ENCODE peak calls at places on chromosomes 2 and 18, in eight cellular contexts. Q, V, X, Y, P, G, M and R are unnamed samples.

GRCh38 chr2:213834746-213835145 is 550.5 kb downstream of the SPAG16 start:
- DNase-seq in Q (no peak), V (no peak), X (peak; percentile 19), Y (no peak), P (no peak), G (no peak), M (no peak), R (no peak)

GRCh38 chr18:49651033-49651432 is 89.2 kb downstream of the LIPG start:
- DNase-seq in Q (no peak), V (no peak), X (no peak), Y (no peak), P (no peak), G (no peak), M (no peak), R (no peak)

GRCh38 chr2:42360493-42360889 is 526 bp downstream of the COX7A2L start:
- DNase-seq in Q (no peak), V (no peak), X (no peak), Y (no peak), P (no peak), G (no peak), M (no peak), R (no peak)

GRCh38 chr2:160753960-160754359 is 260.4 kb upstream of the RBMS1 start:
- DNase-seq in Q (no peak), V (no peak), X (no peak), Y (no peak), P (no peak), G (no peak), M (no peak), R (no peak)

GRCh38 chr2:46273919-46274318 is 23.3 kb upstream of the EPAS1 start:
- DNase-seq in Q (no peak), V (peak; percentile 44), X (no peak), Y (no peak), P (no peak), G (no peak), M (no peak), R (no peak)

GRCh38 chr2:67486041-67486796 is 89.1 kb downstream of the ETAA1 start:
- DNase-seq in Q (no peak), V (peak; percentile 22), X (peak; percentile 32), Y (no peak), P (no peak), G (peak; percentile 52), M (no peak), R (no peak)

GRCh38 chr2:201448701-201449100 is 2.6 kb downstream of the TRAK2 start:
- DNase-seq in Q (no peak), V (no peak), X (no peak), Y (no peak), P (no peak), G (no peak), M (no peak), R (peak; percentile 69)

GRCh38 chr2:178476477-178476876 is 1.9 kb downstream of the FKBP7 start:
- DNase-seq in Q (no peak), V (no peak), X (no peak), Y (no peak), P (no peak), G (no peak), M (no peak), R (no peak)

GRCh38 chr18:63131106-63131943 is 188.2 kb downstream of the BCL2 start:
- DNase-seq in Q (no peak), V (peak; percentile 68), X (peak; percentile 59), Y (no peak), P (no peak), G (no peak), M (no peak), R (peak; percentile 73)

GRCh38 chr2:196167666-196168065 is 3.7 kb downstream of the STK17B start:
- DNase-seq in Q (no peak), V (no peak), X (no peak), Y (no peak), P (no peak), G (no peak), M (no peak), R (no peak)

GRCh38 chr2:54106631-54107454 is 8.6 kb upstream of the ACYP2 start:
- DNase-seq in Q (no peak), V (peak; percentile 73), X (peak; percentile 66), Y (no peak), P (no peak), G (no peak), M (no peak), R (peak; percentile 54)

GRCh38 chr18:42338683-42339082 is 383.6 kb downstream of the PIK3C3 start:
- DNase-seq in Q (no peak), V (peak; percentile 29), X (no peak), Y (no peak), P (no peak), G (no peak), M (no peak), R (no peak)

GRCh38 chr18:42336139-42336538 is 381.1 kb downstream of the PIK3C3 start:
- DNase-seq in Q (no peak), V (no peak), X (no peak), Y (no peak), P (no peak), G (no peak), M (no peak), R (no peak)

GRCh38 chr18:42330296-42330695 is 375.3 kb downstream of the PIK3C3 start:
- DNase-seq in Q (no peak), V (no peak), X (no peak), Y (no peak), P (no peak), G (no peak), M (no peak), R (no peak)

GRCh38 chr18:42339324-42339723 is 384.3 kb downstream of the PIK3C3 start:
- DNase-seq in Q (no peak), V (peak; percentile 18), X (no peak), Y (no peak), P (no peak), G (no peak), M (no peak), R (no peak)

DNA sequence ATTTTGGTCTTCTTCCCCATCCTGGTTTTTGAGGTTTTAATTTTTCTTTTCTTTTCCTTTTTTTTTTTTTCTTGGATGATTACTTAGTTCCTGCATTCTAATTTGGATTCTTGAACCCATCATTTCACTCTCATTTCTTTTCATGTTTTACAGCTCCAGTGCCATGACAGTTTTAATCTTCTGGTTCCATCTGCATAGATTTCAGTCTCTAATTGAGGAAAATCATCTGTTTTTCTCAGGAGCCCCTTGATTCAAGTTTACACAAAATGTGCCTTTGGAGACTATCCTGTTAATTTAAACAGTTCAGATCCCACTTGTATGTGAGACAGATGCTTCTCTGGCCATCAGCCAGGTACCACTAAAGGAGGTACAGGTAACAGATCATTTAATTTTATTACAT is 379.9 kb downstream of the PIK3C3 start:
- DNase-seq in Q (no peak), V (no peak), X (no peak), Y (no peak), P (no peak), G (no peak), M (no peak), R (no peak)
- H3K4me3 ChIP-seq in Q (no peak overlapping the region), V (no peak overlapping the region), X (no peak overlapping the region), Y (no peak overlapping the region), P (no peak overlapping the region), G (no peak overlapping the region), M (no peak overlapping the region), R (no peak overlapping the region)

DNA sequence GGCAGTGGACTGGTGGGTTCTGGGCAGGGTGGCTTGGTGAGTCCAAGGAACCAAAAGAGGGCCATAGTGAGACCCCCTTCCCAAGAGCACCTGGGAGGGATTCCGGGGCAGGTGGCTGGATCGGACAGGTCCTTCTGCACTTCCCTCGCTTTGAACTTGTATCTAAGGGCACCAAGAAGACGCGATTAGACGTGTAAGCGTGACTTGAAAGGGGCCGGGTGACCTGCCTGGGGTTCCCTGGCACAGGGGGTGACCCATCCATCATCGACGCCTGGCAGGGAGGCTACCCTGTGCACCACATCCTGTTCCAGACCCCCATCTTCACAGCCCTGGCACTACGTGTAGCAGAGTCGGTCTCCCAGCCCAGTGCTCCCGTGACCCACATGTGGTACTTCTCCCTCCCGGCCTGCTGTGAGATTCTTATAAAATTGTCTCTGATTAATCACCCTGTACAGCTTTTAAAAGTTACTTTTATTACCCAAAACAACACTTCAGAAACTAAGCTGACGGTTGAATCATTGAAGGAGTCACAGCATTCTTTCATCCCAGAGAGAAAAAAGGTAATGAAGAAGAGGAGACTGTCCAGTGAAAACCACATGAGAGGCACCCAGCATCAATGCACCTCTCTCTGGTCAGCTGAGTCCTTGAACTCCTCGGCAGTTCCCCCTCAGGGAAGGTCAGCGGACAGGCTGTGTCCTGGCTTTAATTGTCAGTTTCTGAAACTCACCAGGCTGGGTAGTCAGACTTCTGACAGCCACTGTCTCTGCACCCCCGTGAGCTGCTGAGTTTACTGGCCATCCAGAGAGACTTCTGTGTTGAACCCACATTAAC is 13.0 kb downstream of the SH3BP4 start:
- DNase-seq in Q (no peak), V (no peak), X (no peak), Y (peak; percentile 43), P (no peak), G (no peak), M (no peak), R (no peak)
- H3K4me1 ChIP-seq in Q (no peaks in the 10 kb centered on the region), V (peaks cover 24% of the 10 kb centered on the region), X (peaks cover 44% of the 10 kb centered on the region), Y (peaks cover 12% of the 10 kb centered on the region), P (peaks cover 93% of the 10 kb centered on the region), G (peaks cover 18% of the 10 kb centered on the region), M (no peaks in the 10 kb centered on the region), R (no peaks in the 10 kb centered on the region)

DNA sequence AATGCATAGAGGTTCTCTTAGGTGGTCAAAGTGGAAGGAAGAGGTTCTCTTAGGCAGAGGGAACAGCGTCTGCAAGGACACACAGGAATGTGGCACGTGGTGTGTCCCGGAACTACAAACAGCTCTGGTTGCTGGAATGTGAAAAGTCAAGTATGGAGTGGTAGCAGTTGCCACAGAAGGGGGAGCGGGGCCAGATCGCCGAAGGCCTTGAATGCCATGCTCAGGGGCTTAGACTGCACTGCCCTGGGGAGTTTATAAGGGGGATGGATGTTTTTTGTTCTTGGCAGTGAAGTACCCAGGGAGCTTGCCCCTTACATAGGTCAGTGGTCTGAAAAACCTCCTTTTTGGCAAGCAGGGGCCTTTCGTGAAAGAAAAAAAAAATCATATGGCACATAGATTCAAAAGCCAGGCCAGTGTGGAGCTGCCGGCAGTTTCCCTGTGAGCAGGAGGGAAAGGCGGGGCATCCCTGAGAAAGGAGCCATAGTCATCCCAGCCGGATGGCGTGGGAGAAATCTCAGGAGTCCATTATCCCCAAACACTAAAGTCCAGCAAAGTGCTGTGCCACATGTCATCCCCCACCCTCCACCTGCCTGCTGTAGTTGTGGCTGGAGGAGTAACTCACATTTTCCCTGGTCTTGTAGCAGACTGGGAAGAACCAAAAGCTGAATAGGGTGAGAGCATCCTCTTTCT is 45.4 kb downstream of the GORASP2 start:
- DNase-seq in Q (no peak), V (peak; percentile 27), X (no peak), Y (peak; percentile 60), P (no peak), G (no peak), M (no peak), R (no peak)
- H3K4me3 ChIP-seq in Q (peak overlapping the region; percentile 64), V (no peak overlapping the region), X (peak overlapping the region; percentile 86), Y (peak overlapping the region; percentile 77), P (peak overlapping the region; percentile 69), G (peak overlapping the region; percentile 72), M (peak overlapping the region; percentile 40), R (no peak overlapping the region)

GRCh38 chr2:48771241-48772014 is 15.9 kb upstream of the LHCGR start:
- DNase-seq in Q (no peak), V (peak; percentile 28), X (no peak), Y (no peak), P (no peak), G (no peak), M (no peak), R (no peak)

GRCh38 chr2:48774251-48774650 is 18.7 kb upstream of the LHCGR start:
- DNase-seq in Q (no peak), V (no peak), X (no peak), Y (no peak), P (no peak), G (no peak), M (no peak), R (no peak)

GRCh38 chr2:48767330-48767729 is 11.8 kb upstream of the LHCGR start:
- DNase-seq in Q (no peak), V (peak; percentile 54), X (no peak), Y (no peak), P (no peak), G (no peak), M (no peak), R (no peak)

GRCh38 chr2:48768669-48769068 is 13.1 kb upstream of the LHCGR start:
- DNase-seq in Q (no peak), V (no peak), X (no peak), Y (no peak), P (no peak), G (no peak), M (no peak), R (no peak)
- H3K4me1 ChIP-seq in Q (no peaks in the 10 kb centered on the region), V (no peaks in the 10 kb centered on the region), X (no peaks in the 10 kb centered on the region), Y (no peaks in the 10 kb centered on the region), P (no peaks in the 10 kb centered on the region), G (no peaks in the 10 kb centered on the region), M (no peaks in the 10 kb centered on the region), R (no peaks in the 10 kb centered on the region)